ENCODE peak calls at places on chromosome 12, in six cellular contexts. Q is ascending aorta, O is stomach, C is pancreas, L is SK-N-SH, Y is neural progenitor cell. J is an unnamed sample. For H3K4me1, the result is how much of the 10 kb centered on the place peaks cover.

GRCh38 chr12:110743571-110744093 is 941 bp upstream of the PPP1CC start:
- DNase-seq in Q (peak), O (no peak), C (peak), L (peak), Y (peak), J (no peak)

GRCh38 chr12:43407816-43408645 is 144.0 kb downstream of the ADAMTS20 start:
- DNase-seq in Q (no peak), O (no peak), C (no peak), L (no peak), Y (no peak), J (no peak)

GRCh38 chr12:65725376-65725775 is 98.9 kb upstream of the HMGA2 start:
- DNase-seq in Q (no peak), O (no peak), C (no peak), L (no peak), Y (no peak), J (no peak)

GRCh38 chr12:73421832-73422231 is 1115.8 kb upstream of the ATXN7L3B start:
- DNase-seq in Q (no peak), O (no peak), C (no peak), L (no peak), Y (no peak), J (no peak)

GRCh38 chr12:52207895-52208294 is 16.1 kb upstream of the KRT80 start:
- DNase-seq in Q (no peak), O (peak), C (peak), L (no peak), Y (no peak), J (no peak)

GRCh38 chr12:77072833-77073495 is 7.6 kb upstream of the E2F7 start:
- DNase-seq in Q (no peak), O (no peak), C (no peak), L (no peak), Y (no peak), J (no peak)

GRCh38 chr12:71552728-71553501 is 110.7 kb downstream of the ZFC3H1 start:
- DNase-seq in Q (no peak), O (no peak), C (no peak), L (no peak), Y (no peak), J (no peak)

GRCh38 chr12:119183942-119184695 is 5.4 kb downstream of the HSPB8 start:
- DNase-seq in Q (no peak), O (no peak), C (no peak), L (no peak), Y (no peak), J (no peak)

GRCh38 chr12:68572650-68573049 is 38.0 kb upstream of the RAP1B start:
- DNase-seq in Q (no peak), O (no peak), C (no peak), L (no peak), Y (no peak), J (no peak)

GRCh38 chr12:15763336-15763735 is 25.9 kb downstream of the EPS8 start:
- DNase-seq in Q (no peak), O (no peak), C (no peak), L (no peak), Y (no peak), J (no peak)

GRCh38 chr12:131106542-131106941 is 152.8 kb downstream of the ADGRD1 start:
- DNase-seq in Q (no peak), O (no peak), C (no peak), L (no peak), Y (no peak), J (no peak)

GRCh38 chr12:101116911-101117310 is 93.1 kb downstream of the SLC5A8 start:
- DNase-seq in Q (no peak), O (no peak), C (no peak), L (no peak), Y (no peak), J (no peak)

GRCh38 chr12:57795354-57795753 is 12.8 kb downstream of the TSFM start:
- DNase-seq in Q (peak), O (no peak), C (no peak), L (no peak), Y (no peak), J (no peak)

GRCh38 chr12:60836651-60837050 is 1240.8 kb downstream of the SLC16A7 start:
- DNase-seq in Q (no peak), O (no peak), C (no peak), L (no peak), Y (no peak), J (no peak)

GRCh38 chr12:101564912-101565311 is 29.9 kb upstream of the MYBPC1 start:
- DNase-seq in Q (no peak), O (no peak), C (no peak), L (peak), Y (no peak), J (no peak)

GRCh38 chr12:29220632-29221336 is 71.7 kb downstream of the FAR2 start:
- DNase-seq in Q (no peak), O (no peak), C (no peak), L (no peak), Y (no peak), J (no peak)

GRCh38 chr12:3700861-3701260 is 52.0 kb downstream of the CRACR2A start:
- DNase-seq in Q (no peak), O (no peak), C (no peak), L (no peak), Y (no peak), J (no peak)

GRCh38 chr12:14810167-14810952 is 3.6 kb downstream of the SMCO3 start:
- DNase-seq in Q (no peak), O (no peak), C (no peak), L (no peak), Y (no peak), J (no peak)

GRCh38 chr12:3135522-3136461 is 58.6 kb downstream of the TSPAN9 start:
- DNase-seq in Q (no peak), O (no peak), C (no peak), L (peak), Y (peak), J (no peak)

GRCh38 chr12:42299392-42300308 is 26.2 kb downstream of the ZCRB1 start:
- DNase-seq in Q (no peak), O (no peak), C (no peak), L (no peak), Y (no peak), J (no peak)

GRCh38 chr12:130977759-130978127 is 24.0 kb downstream of the ADGRD1 start:
- DNase-seq in Q (no peak), O (no peak), C (no peak), L (no peak), Y (no peak), J (no peak)

GRCh38 chr12:57237952-57238853 is 8.7 kb downstream of the SHMT2 start:
- DNase-seq in Q (no peak), O (no peak), C (peak), L (peak), Y (peak), J (no peak)

GRCh38 chr12:21910642-21911041 is 30.6 kb downstream of the ABCC9 start:
- DNase-seq in Q (no peak), O (no peak), C (no peak), L (no peak), Y (peak), J (no peak)

GRCh38 chr12:179131-179884 is 34.6 kb downstream of the SLC6A12 start:
- DNase-seq in Q (no peak), O (no peak), C (peak), L (no peak), Y (no peak), J (no peak)

DNA sequence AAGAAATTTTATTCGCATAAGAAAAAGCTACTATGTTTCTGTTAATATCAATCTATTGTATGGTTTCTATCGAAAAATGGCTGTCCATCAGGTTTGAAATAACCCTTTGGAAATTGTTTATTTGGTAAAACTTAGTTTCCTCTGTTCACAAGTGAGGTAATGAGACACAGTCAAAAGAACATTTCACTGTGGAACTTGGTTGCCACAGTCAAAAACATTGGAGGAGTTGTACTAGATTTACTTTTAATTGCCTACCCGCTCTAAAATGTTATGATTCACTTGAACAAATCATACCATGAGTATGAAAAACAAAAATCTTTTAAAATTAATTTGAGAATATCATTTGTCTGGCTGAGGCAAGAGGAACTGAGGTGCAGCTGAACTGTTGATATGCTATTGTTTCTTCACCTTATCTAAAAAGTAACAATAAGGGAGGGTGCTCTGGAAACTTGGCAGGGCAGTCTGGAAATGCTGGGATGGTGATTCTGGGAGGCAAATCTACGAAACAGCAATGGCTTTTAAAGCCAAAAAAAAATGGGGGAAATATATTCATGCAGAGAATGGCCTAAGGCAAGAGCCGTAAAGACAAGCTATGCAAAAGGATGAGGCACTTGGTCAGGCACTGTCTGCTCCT is 46.4 kb downstream of the ITPR2 start:
- DNase-seq in Q (no peak), O (no peak), C (no peak), L (no peak), Y (no peak), J (no peak)
- TF ChIP-seq CTCF in Q (no peak), O (no peak), C (no peak), L (no peak), Y (no peak), J (no peak)

GRCh38 chr12:105750096-105750495 is 388.7 kb downstream of the NUAK1 start:
- DNase-seq in Q (no peak), O (no peak), C (no peak), L (no peak), Y (no peak), J (no peak)
- H3K4me1 ChIP-seq in Q (under half), O (under half), C (under half), L (under half), Y (under half), J (under half)

GRCh38 chr12:97404549-97404948 is 58.1 kb upstream of the RMST start:
- DNase-seq in Q (no peak), O (peak), C (no peak), L (peak), Y (peak), J (no peak)
- TF ChIP-seq CTCF in Q (peak), O (peak), C (peak), L (peak), Y (peak), J (peak)

GRCh38 chr12:116200812-116201211 is 76.7 kb downstream of the MED13L start:
- DNase-seq in Q (no peak), O (no peak), C (no peak), L (no peak), Y (no peak), J (no peak)

GRCh38 chr12:116202940-116203339 is 74.6 kb downstream of the MED13L start:
- DNase-seq in Q (no peak), O (no peak), C (no peak), L (no peak), Y (no peak), J (no peak)

GRCh38 chr12:116202433-116202832 is 75.1 kb downstream of the MED13L start:
- DNase-seq in Q (no peak), O (no peak), C (no peak), L (no peak), Y (no peak), J (no peak)

GRCh38 chr12:116201359-116201758 is 76.1 kb downstream of the MED13L start:
- DNase-seq in Q (no peak), O (no peak), C (no peak), L (no peak), Y (no peak), J (no peak)

DNA sequence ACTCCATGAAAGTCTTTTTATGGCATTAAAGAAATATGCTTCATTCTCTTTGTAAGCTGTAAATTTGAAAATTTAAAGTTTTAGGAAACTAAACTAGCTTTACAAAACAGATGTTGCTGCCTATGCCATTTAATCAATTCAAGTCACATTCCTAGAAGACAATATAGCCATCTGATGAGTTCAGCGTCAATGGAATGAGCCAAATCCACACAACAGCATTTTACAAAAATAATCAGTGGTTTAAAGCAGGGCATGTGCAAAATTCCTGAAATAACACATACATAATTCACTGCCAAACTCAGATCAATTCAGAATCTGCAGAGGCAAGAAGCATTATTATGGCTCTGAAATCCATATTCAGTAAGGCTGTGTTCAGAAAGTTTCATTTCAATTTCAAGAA is 75.6 kb downstream of the MED13L start:
- DNase-seq in Q (no peak), O (no peak), C (no peak), L (no peak), Y (no peak), J (no peak)
- H3K4me1 ChIP-seq in Q (under half), O (under half), C (under half), L (under half), Y (under half), J (half or more)

GRCh38 chr12:2009623-2010022 is 5.4 kb upstream of the DCP1B start:
- DNase-seq in Q (no peak), O (no peak), C (no peak), L (no peak), Y (no peak), J (no peak)
- TF ChIP-seq CTCF in Q (no peak), O (no peak), C (no peak), L (peak), Y (peak), J (no peak)

DNA sequence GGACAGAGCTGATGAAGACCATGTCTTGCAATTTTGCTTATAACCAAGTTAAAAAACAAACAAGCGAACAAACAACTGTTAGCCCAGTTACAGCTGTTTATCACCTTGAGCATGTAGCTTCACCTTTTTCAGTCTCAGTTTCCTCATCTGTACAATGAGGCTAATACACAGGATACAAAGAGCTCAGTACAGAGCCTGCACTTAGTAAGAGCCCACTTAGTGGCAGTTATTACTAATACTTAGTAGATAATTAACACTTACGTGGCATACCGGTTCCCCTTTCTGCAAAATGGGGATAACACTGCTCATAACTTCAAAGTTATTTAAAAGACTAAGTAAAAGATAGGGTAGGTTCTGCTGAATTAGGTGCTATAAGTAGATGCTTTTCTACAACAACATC is 228.0 kb downstream of the MON2 start:
- DNase-seq in Q (no peak), O (no peak), C (no peak), L (no peak), Y (no peak), J (no peak)
- H3K4me1 ChIP-seq in Q (under half), O (under half), C (under half), L (under half), Y (under half), J (under half)

GRCh38 chr12:53498235-53498630 is 1.0 kb downstream of the MAP3K12 start:
- DNase-seq in Q (no peak), O (no peak), C (no peak), L (no peak), Y (no peak), J (no peak)

GRCh38 chr12:53500119-53500775 is 836 bp upstream of the TARBP2 start:
- DNase-seq in Q (peak), O (peak), C (no peak), L (peak), Y (peak), J (peak)

GRCh38 chr12:53500776-53501614 is at the start of gene TARBP2:
- DNase-seq in Q (peak), O (peak), C (peak), L (peak), Y (peak), J (peak)

GRCh38 chr12:53497461-53497860 is 1.8 kb downstream of the MAP3K12 start:
- DNase-seq in Q (no peak), O (no peak), C (no peak), L (no peak), Y (no peak), J (no peak)

DNA sequence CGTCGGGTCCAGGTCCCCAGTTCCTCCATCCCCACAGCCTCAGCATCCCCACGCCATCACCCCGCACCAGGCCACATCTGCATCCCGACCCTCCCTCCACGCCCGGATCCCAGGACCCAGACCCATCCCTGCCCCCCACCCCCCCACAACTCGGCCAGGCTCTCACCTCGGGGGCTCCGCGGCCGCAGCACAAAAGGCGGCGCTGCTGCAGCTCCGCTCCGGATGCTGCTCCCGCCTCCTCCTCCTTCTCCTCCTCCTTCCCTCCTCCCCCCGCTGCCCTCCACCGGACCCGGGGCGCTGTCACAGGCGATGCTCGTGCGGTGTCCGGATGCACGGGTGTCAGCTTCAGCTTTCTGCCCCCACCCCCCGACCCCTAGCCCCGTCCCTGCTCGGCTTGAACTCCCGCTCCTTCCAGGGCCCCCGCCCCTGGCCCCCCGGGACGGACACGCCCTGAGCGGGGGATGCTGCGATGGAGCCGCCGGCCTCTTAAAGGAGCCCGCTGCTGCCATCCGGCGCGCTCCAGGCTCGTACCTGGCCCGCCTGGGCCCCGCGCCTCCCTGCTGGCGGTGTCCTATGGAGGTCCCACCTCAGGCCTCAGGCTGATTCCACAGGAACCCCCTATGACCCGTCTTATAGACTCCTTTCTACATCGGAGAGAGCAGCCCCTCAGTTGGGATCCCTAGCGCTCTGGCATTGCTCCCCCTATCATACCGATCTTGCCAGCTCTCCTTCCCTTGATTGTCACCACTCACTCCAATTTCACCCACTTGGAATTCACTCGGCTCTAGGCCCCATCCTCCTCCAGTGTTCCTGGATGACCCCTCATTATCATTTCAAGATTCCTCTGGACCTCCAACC is at the start of gene MAP3K12:
- DNase-seq in Q (peak), O (peak), C (peak), L (peak), Y (peak), J (no peak)
- TF ChIP-seq CTCF in Q (no peak), O (no peak), C (no peak), L (no peak), Y (no peak), J (peak)

J was measured in thoracic aorta.